ENCODE peak calls at places on chromosomes 13 and 19, in six cellular contexts. N is sigmoid colon, P is esophagus muscularis mucosa, A is transverse colon, G is SK-N-SH, Q is stomach. D is an unnamed sample.
A peak's percentile ranks its signal among the peaks of the same experiment; 100 is the strongest.

GRCh38 chr13:24692541-24692940 is 12.3 kb downstream of the ATP12A start:
- DNase-seq in A (no peak), P (no peak), N (no peak), G (no peak), Q (no peak), D (no peak)

GRCh38 chr13:51532736-51533197 is 51.5 kb upstream of the WDFY2 start:
- DNase-seq in A (no peak), Q (no peak), N (no peak), G (no peak), P (no peak), D (no peak)

GRCh38 chr13:93862259-93862658 is 617.2 kb downstream of the DCT start:
- DNase-seq in G (no peak), Q (no peak), P (no peak), N (no peak), A (no peak), D (no peak)

GRCh38 chr13:28597641-28598040 is 61.3 kb upstream of the POMP start:
- DNase-seq in N (no peak), P (no peak), Q (no peak), G (no peak), A (no peak), D (no peak)

GRCh38 chr13:33610471-33611015 is 207.4 kb upstream of the RFC3 start:
- DNase-seq in N (no peak), Q (no peak), A (peak; percentile 13), P (peak; percentile 79), G (no peak), D (no peak)

GRCh38 chr13:98462946-98463345 is 114.0 kb downstream of the STK24 start:
- DNase-seq in G (no peak), Q (no peak), N (peak; percentile 61), A (no peak), P (no peak), D (peak; percentile 49)

GRCh38 chr19:6092329-6093286 is 17.7 kb downstream of the RFX2 start:
- DNase-seq in G (no peak), P (no peak), N (peak; percentile 93), A (peak; percentile 91), Q (peak; percentile 80), D (peak; percentile 93)

GRCh38 chr19:6694147-6694815 is 24.3 kb upstream of the TNFSF14 start:
- DNase-seq in G (no peak), N (no peak), Q (no peak), P (no peak), A (no peak), D (no peak)

GRCh38 chr13:110869805-110870706 is 44.8 kb downstream of the ANKRD10 start:
- DNase-seq in N (peak; percentile 96), A (peak; percentile 74), Q (peak; percentile 79), P (peak; percentile 98), G (peak; percentile 58), D (peak; percentile 91)

DNA sequence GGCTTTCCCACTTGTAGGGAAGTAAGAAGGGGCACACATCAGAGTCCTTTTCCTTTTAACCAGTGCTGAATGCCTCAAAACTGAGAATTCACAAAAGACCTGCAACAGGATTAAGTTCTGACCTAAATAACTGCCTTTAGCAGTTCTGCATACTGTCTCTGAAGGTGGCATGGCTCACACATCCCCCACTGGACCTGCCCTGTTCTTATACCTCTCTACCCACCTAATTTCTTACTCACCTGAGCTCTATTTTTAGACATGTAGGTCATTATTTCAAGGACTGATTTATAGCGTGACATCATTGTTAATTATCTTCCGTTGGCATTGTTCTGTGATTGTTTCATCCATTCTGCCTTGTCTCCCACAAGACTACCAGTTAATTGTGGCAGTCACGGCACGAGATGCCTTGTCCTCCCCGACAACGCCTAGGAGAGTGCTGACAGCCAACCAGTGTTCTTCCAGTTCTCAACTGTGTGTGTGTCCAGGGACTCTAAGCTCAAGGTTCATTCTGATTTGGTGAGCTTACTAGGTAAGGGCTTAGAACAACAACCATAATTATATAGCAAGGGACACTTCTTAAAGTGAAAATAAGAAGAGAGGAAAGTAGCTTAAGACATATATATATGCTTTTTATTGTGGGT is 27.2 kb upstream of the UBL3 start:
- DNase-seq in P (no peak), G (no peak), A (peak; percentile 63), N (no peak), Q (no peak), D (no peak)
- H3K4me1 ChIP-seq in P (no peaks in the 10 kb centered on the region), G (no peaks in the 10 kb centered on the region), A (peaks cover 3% of the 10 kb centered on the region), N (no peaks in the 10 kb centered on the region), Q (no peaks in the 10 kb centered on the region), D (no peaks in the 10 kb centered on the region)

GRCh38 chr19:46979103-46979769 is 40.4 kb upstream of the NPAS1 start:
- DNase-seq in G (no peak), A (no peak), P (no peak), N (no peak), Q (no peak), D (no peak)
- TF ChIP-seq POLR2AphosphoS5 in G (no peak), A (no peak), P (no peak), N (no peak), Q (no peak), D (no peak)

DNA sequence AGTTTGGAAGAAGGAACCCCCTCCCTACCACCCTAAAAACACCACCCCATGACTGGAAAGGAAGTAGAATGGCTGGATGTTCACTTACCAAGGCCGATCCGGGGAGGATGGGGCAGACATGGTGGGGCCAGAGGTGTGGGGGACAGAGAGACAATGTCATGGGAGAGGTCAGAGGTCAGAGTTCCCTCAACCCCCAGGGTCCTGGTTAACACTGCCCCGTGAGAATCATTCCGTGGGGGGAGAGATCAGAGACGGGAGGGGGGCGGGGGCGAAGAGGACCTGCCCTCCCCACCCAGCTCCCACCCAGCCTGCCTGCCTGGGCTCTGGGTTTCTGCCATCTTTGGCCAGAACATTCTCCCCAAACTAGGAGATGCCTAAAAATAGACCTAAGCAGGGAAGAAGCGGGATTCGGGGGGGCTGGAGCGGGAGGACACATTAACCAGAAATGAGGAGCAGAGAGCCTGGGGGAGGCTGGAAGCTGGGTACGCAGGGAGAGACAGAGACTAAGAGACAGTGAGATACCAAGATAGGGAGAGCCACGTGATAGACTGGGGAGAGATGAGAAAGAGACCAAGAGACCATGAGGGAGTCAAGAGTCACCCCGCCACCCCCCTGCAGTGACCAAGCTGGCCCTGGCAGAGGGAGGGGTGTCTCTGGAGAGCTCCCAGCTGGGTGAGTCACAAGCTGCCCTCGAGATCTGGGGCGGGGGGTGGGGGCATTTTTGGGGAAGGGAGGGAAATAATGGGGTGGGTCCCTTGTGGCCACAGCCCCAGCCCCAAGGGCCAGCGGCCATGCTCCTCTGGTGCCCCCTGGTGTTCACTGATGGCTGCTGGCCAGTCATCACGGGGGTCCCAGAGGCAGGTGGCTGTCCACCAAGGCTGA is 6.1 kb upstream of the KANK2 start:
- DNase-seq in G (peak; percentile 93), P (peak; percentile 96), N (peak; percentile 97), A (peak; percentile 67), Q (peak; percentile 59), D (peak; percentile 89)
- TF ChIP-seq EP300 in G (no peak), P (peak; percentile 20), N (no peak), A (peak; percentile 66), Q (no peak), D (no peak)

GRCh38 chr19:2080336-2080988 is 15.7 kb downstream of the MOB3A start:
- DNase-seq in P (no peak), Q (no peak), G (peak; percentile 3), A (no peak), N (no peak), D (no peak)
- H3K4me1 ChIP-seq in P (peaks cover 53% of the 10 kb centered on the region), Q (peaks cover 6% of the 10 kb centered on the region), G (no peaks in the 10 kb centered on the region), A (peaks cover 20% of the 10 kb centered on the region), N (peaks cover 50% of the 10 kb centered on the region), D (peaks cover 47% of the 10 kb centered on the region)

D was measured in suprapubic skin.